ENCODE peak calls at places on chromosomes 4 and X, in seven cellular contexts. D is CD8-positive, alpha-beta memory T cell; N is cardiac muscle cell; B is osteoblast; O is upper lobe of right lung; W is heart right ventricle; M is mesendoderm. V is an unnamed sample.

GRCh38 chr4:74283614-74284013 is 24.7 kb upstream of the EPGN start:
- DNase-seq in O (no peak), B (no peak), M (no peak), D (no peak), W (no peak), N (peak; percentile 25), V (no peak)

GRCh38 chrX:150163956-150164726 is 199.0 kb upstream of the MAMLD1 start:
- DNase-seq in D (no peak), M (no peak), W (no peak), O (no peak), N (no peak), B (peak; percentile 8), V (no peak)

GRCh38 chr4:85607624-85608023 is 132.7 kb downstream of the ARHGAP24 start:
- DNase-seq in B (no peak), M (no peak), N (no peak), O (no peak), D (no peak), W (no peak), V (no peak)

GRCh38 chr4:21765810-21766407 is 182.7 kb downstream of the KCNIP4 start:
- DNase-seq in B (no peak), N (peak; percentile 67), M (peak; percentile 86), O (no peak), D (no peak), W (no peak), V (peak; percentile 32)

GRCh38 chrX:35380808-35381700 is 417.1 kb upstream of the MAGEB16 start:
- DNase-seq in N (peak; percentile 26), W (no peak), M (peak; percentile 44), D (no peak), B (no peak), O (no peak), V (peak; percentile 15)

GRCh38 chr4:9979101-9979815 is 42.0 kb downstream of the SLC2A9 start:
- DNase-seq in D (no peak), W (no peak), M (peak; percentile 19), N (no peak), O (no peak), B (no peak), V (no peak)

GRCh38 chr4:52788806-52789205 is 37.6 kb upstream of the ERVMER34-1 start:
- DNase-seq in O (no peak), B (no peak), M (peak; percentile 55), W (no peak), D (no peak), N (no peak), V (no peak)

GRCh38 chrX:152904151-152905080 is 6.5 kb downstream of the ZNF185 start:
- DNase-seq in N (peak; percentile 57), B (peak; percentile 95), M (peak; percentile 73), D (no peak), W (peak; percentile 22), O (peak; percentile 63), V (peak; percentile 76)

GRCh38 chrX:84729809-84730208 is 227.6 kb upstream of the HDX start:
- DNase-seq in D (no peak), N (peak; percentile 35), M (peak; percentile 94), W (no peak), O (no peak), B (peak; percentile 43), V (no peak)

GRCh38 chr4:8922481-8922880 is 50.8 kb upstream of the HMX1 start:
- DNase-seq in W (no peak), M (no peak), B (peak; percentile 58), O (no peak), D (no peak), N (no peak), V (no peak)

GRCh38 chr4:94410678-94411206 is 41.0 kb upstream of the PDLIM5 start:
- DNase-seq in B (no peak), N (peak; percentile 96), D (no peak), O (no peak), W (peak; percentile 55), M (no peak), V (peak; percentile 37)

DNA sequence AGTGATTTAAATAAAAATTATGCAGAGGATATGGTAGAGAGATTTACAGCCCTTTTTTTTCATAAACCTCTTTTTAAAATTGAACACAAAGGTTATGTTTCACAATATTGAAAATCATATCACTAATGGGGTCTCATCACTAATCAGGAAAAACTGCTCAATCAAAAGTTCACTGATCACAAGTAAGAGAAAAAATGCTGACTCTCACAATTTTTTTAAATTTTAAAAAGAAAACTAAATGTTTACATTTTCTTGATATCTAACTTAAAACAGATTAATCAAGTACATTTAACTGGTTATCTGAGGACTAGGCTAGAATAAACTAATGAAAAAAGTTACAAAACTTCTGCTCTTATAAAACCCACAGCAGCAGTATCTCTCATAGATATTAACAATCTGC is 8.5 kb downstream of the LAMTOR3 start:
- DNase-seq in B (no peak), M (no peak), D (no peak), W (no peak), O (no peak), N (no peak), V (no peak)
- H3K36me3 ChIP-seq in B (peaks cover 41% of the 10 kb centered on the region), M (no peaks in the 10 kb centered on the region), D (peaks cover 19% of the 10 kb centered on the region), W (no peaks in the 10 kb centered on the region), O (peaks cover 63% of the 10 kb centered on the region), N (peaks cover 23% of the 10 kb centered on the region), V (no peaks in the 10 kb centered on the region)

DNA sequence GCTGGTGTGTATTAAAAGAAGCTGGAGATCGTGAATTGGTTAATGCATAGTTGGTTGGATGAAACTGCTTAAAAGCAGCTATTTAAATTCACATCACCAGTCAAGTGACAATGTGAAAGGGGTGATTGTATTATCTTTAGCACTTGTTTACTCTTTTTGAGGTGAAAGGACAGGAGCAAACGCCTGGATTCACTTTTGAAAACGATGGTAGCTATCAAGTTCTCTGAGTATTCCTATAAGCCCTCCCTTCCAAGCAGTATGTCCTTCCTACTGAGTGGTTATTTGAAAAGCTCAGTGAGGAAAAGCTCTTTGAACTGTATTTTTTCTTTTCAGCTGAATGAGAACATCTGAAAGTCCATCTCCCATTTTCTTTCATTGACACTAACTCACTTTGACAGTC is 9.0 kb upstream of the CTSO start:
- DNase-seq in O (no peak), N (no peak), M (no peak), B (no peak), D (no peak), W (no peak), V (no peak)
- H3K27ac ChIP-seq in O (no peak overlapping the region), N (no peak overlapping the region), M (no peak overlapping the region), B (no peak overlapping the region), D (no peak overlapping the region), W (no peak overlapping the region), V (no peak overlapping the region)

GRCh38 chr4:156948133-156948532 is 23.5 kb downstream of the PDGFC start:
- DNase-seq in D (no peak), B (no peak), M (no peak), O (no peak), W (no peak), N (peak; percentile 47), V (no peak)
- H3K4me1 ChIP-seq in D (no peaks in the 10 kb centered on the region), B (peaks cover 84% of the 10 kb centered on the region), M (no peaks in the 10 kb centered on the region), O (peaks cover 22% of the 10 kb centered on the region), W (peaks cover 22% of the 10 kb centered on the region), N (no peaks in the 10 kb centered on the region), V (peaks cover 52% of the 10 kb centered on the region)

GRCh38 chr4:2939383-2940243 is 23.6 kb downstream of the NOP14 start:
- DNase-seq in W (peak; percentile 14), O (peak; percentile 61), M (no peak), B (peak; percentile 86), N (no peak), D (no peak), V (peak; percentile 52)

GRCh38 chr4:2942532-2943363 is 20.5 kb downstream of the NOP14 start:
- DNase-seq in O (peak; percentile 81), W (no peak), N (no peak), M (no peak), D (peak; percentile 27), B (peak; percentile 72), V (peak; percentile 15)

GRCh38 chr4:2940267-2941137 is 22.7 kb downstream of the NOP14 start:
- DNase-seq in W (no peak), B (peak; percentile 69), M (no peak), N (no peak), O (no peak), D (no peak), V (peak; percentile 17)

GRCh38 chr4:2942037-2942531 is 21.1 kb downstream of the NOP14 start:
- DNase-seq in W (no peak), M (no peak), D (peak; percentile 23), B (peak; percentile 46), N (no peak), O (no peak), V (no peak)

DNA sequence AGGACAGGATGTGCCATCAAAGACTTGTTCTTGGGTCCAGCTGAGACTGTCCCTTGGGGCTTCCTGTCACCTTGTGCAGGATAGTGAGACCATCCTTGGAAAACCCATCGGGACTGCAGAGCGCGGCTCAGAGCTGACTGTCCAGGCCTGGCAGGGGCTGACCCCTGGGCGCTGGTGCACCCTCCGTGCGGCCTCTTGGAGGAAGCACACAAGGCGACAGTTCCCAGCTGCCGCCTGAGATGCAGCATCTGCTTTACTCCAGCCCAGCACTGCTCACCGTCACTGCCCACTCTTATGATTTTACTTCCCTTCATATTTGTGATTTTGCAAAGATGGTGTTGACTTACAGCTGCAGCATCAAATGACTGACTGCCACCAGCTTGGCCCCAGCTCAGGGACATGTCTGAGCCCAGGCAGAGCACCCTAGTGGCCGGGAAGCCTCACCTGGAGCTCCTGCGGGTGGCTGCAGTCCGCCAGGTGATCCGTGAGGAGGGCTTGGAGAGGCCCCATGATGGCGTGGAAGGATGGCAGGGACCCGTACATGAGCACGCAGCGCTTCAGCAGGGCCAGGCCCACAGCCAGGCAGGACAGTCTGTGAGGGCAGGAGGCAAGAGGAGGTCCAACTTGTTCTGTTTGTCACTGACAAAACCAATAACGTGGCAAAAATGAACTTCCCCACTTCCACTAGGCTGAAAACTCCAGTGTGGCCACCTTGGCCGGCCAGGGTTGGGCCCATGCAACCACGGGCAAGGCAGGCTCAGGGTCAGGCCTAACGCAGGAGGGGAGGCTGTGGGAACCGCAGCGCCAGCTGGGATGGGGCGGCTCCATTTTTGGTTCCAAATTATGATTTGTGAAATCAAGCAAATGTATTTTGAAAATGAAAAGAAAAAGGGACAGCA is 21.8 kb downstream of the NOP14 start:
- DNase-seq in W (no peak), O (peak; percentile 58), N (no peak), M (no peak), D (no peak), B (peak; percentile 70), V (peak; percentile 51)
- H3K36me3 ChIP-seq in W (peaks cover 9% of the 10 kb centered on the region), O (peaks cover 90% of the 10 kb centered on the region), N (peaks cover 64% of the 10 kb centered on the region), M (peaks cover 30% of the 10 kb centered on the region), D (peaks cover 55% of the 10 kb centered on the region), B (peaks cover 85% of the 10 kb centered on the region), V (peaks cover 83% of the 10 kb centered on the region)

GRCh38 chrX:13463608-13464007 is 105.8 kb upstream of the EGFL6 start:
- DNase-seq in W (no peak), D (no peak), M (no peak), N (peak; percentile 85), B (peak; percentile 69), O (no peak), V (peak; percentile 53)
- H3K27ac ChIP-seq in W (peak overlapping the region; percentile 62), D (no peak overlapping the region), M (no peak overlapping the region), N (no peak overlapping the region), B (peak overlapping the region; percentile 68), O (no peak overlapping the region), V (no peak overlapping the region)

DNA sequence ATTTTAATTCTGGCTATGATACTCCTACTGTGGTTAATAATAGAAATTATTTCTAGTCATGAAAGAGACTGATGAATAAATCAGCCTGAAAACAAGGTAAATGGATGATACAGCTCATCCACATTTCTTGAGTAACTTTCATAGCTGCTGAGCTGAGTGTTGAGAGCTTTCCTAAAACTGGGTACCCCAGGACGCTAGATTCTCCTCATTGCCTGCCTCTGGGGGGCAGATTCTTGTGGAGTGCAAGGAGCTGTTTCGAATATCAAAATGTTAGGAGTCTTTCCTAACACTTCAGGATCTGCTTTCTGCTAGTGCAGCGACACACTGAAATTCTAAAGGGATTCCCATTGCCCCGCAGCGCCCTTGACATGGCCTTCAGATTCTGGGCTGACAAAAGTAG is 2.1 kb downstream of the MND1 start:
- DNase-seq in W (no peak), O (no peak), D (no peak), B (no peak), N (peak; percentile 9), M (peak; percentile 42), V (no peak)
- H3K4me1 ChIP-seq in W (peaks cover 14% of the 10 kb centered on the region), O (peaks cover 9% of the 10 kb centered on the region), D (peaks cover 4% of the 10 kb centered on the region), B (peaks cover 8% of the 10 kb centered on the region), N (peaks cover 5% of the 10 kb centered on the region), M (peaks cover 13% of the 10 kb centered on the region), V (peaks cover 13% of the 10 kb centered on the region)